ENCODE peak calls at places on chromosome 5, in ten cellular contexts. K is GM23248, R is brain microvascular endothelial cell, G is endothelial cell of umbilical vein, L is SK-N-SH, U is uterus, M is AG04450, C is cardiac muscle cell, J is left ventricle myocardium inferior, B is breast epithelium. P is an unnamed sample.

GRCh38 chr5:112348387-112348786 is 70.7 kb downstream of the EPB41L4A start:
- DNase-seq in K (no peak), R (no peak), G (no peak), L (no peak), U (no peak), M (no peak), C (no peak), J (no peak), B (no peak), P (no peak)

GRCh38 chr5:94072116-94072515 is 330.7 kb upstream of the POU5F2 start:
- DNase-seq in K (no peak), R (no peak), G (no peak), L (no peak), U (no peak), M (no peak), C (peak), J (no peak), B (no peak), P (no peak)

GRCh38 chr5:67290620-67291019 is 94.0 kb upstream of the CD180 start:
- DNase-seq in K (no peak), R (no peak), G (no peak), L (no peak), U (no peak), M (no peak), C (no peak), J (no peak), B (no peak), P (no peak)

GRCh38 chr5:74386571-74387334 is 253.8 kb downstream of the ENC1 start:
- DNase-seq in K (peak), R (peak), G (no peak), L (no peak), U (no peak), M (peak), C (no peak), J (no peak), B (no peak), P (no peak)

GRCh38 chr5:74631088-74631960 is 9.2 kb downstream of the ENC1 start:
- DNase-seq in K (peak), R (peak), G (peak), L (no peak), U (no peak), M (peak), C (peak), J (no peak), B (no peak), P (peak)

GRCh38 chr5:150544606-150545219 is 36.8 kb downstream of the NDST1 start:
- DNase-seq in K (peak), R (peak), G (peak), L (peak), U (peak), M (no peak), C (peak), J (peak), B (no peak), P (peak)

GRCh38 chr5:166772770-166773169 is 1518.7 kb upstream of the WWC1 start:
- DNase-seq in K (peak), R (no peak), G (no peak), L (no peak), U (no peak), M (no peak), C (peak), J (no peak), B (no peak), P (no peak)

GRCh38 chr5:168600409-168600808 is 21.2 kb upstream of the PANK3 start:
- DNase-seq in K (no peak), R (no peak), G (no peak), L (peak), U (no peak), M (no peak), C (no peak), J (no peak), B (no peak), P (no peak)

GRCh38 chr5:43685271-43685950 is 82.4 kb downstream of the NNT start:
- DNase-seq in K (peak), R (no peak), G (no peak), L (no peak), U (no peak), M (no peak), C (no peak), J (no peak), B (no peak), P (no peak)

GRCh38 chr5:149771216-149771973 is 41.3 kb downstream of the PPARGC1B start:
- DNase-seq in K (no peak), R (no peak), G (no peak), L (no peak), U (no peak), M (no peak), C (no peak), J (peak), B (no peak), P (no peak)

GRCh38 chr5:170301149-170301548 is 3.6 kb upstream of the LCP2 start:
- DNase-seq in K (no peak), R (no peak), G (no peak), L (no peak), U (no peak), M (no peak), C (no peak), J (no peak), B (no peak), P (no peak)

GRCh38 chr5:776862-777711 is 7.4 kb downstream of the ZDHHC11B start:
- DNase-seq in K (peak), R (no peak), G (no peak), L (peak), U (no peak), M (no peak), C (no peak), J (no peak), B (no peak), P (no peak)

GRCh38 chr5:150186796-150187356 is 3.0 kb upstream of the SLC6A7 start:
- DNase-seq in K (no peak), R (no peak), G (no peak), L (peak), U (no peak), M (no peak), C (no peak), J (no peak), B (no peak), P (no peak)

GRCh38 chr5:151463137-151464029 is 16.0 kb downstream of the SLC36A1 start:
- DNase-seq in K (no peak), R (no peak), G (no peak), L (no peak), U (no peak), M (no peak), C (no peak), J (no peak), B (no peak), P (no peak)

GRCh38 chr5:56985941-56986630 is 34.2 kb upstream of the MIER3 start:
- DNase-seq in K (peak), R (no peak), G (no peak), L (no peak), U (no peak), M (no peak), C (no peak), J (no peak), B (no peak), P (no peak)

GRCh38 chr5:76787237-76787636 is 31.6 kb upstream of the F2RL1 start:
- DNase-seq in K (peak), R (peak), G (peak), L (no peak), U (peak), M (peak), C (peak), J (peak), B (peak), P (no peak)

GRCh38 chr5:67221487-67222242 is 25.1 kb upstream of the CD180 start:
- DNase-seq in K (no peak), R (no peak), G (no peak), L (no peak), U (no peak), M (no peak), C (no peak), J (no peak), B (no peak), P (no peak)

GRCh38 chr5:120254385-120254784 is 209.7 kb upstream of the PRR16 start:
- DNase-seq in K (no peak), R (no peak), G (no peak), L (no peak), U (no peak), M (no peak), C (no peak), J (no peak), B (no peak), P (no peak)

GRCh38 chr5:135155616-135156214 is 121.7 kb upstream of the PITX1 start:
- DNase-seq in K (no peak), R (no peak), G (no peak), L (no peak), U (no peak), M (no peak), C (no peak), J (no peak), B (no peak), P (no peak)

GRCh38 chr5:151477106-151477505 is 29.7 kb downstream of the SLC36A1 start:
- DNase-seq in K (peak), R (peak), G (peak), L (no peak), U (no peak), M (no peak), C (peak), J (no peak), B (no peak), P (no peak)

GRCh38 chr5:93583799-93584530 is 943 bp downstream of the NR2F1 start:
- DNase-seq in K (peak), R (no peak), G (peak), L (peak), U (peak), M (no peak), C (peak), J (no peak), B (no peak), P (no peak)

GRCh38 chr5:58236498-58236897 is 223.4 kb downstream of the PLK2 start:
- DNase-seq in K (no peak), R (no peak), G (no peak), L (no peak), U (no peak), M (no peak), C (no peak), J (no peak), B (no peak), P (no peak)

GRCh38 chr5:133825631-133826289 is 142.7 kb downstream of the C5orf15 start:
- DNase-seq in K (no peak), R (no peak), G (no peak), L (peak), U (no peak), M (no peak), C (no peak), J (no peak), B (no peak), P (no peak)

GRCh38 chr5:146188358-146188757 is 5.9 kb upstream of the LARS1 start:
- DNase-seq in K (peak), R (peak), G (no peak), L (no peak), U (no peak), M (peak), C (no peak), J (no peak), B (no peak), P (no peak)

GRCh38 chr5:56481147-56481997 is 248.2 kb upstream of the ANKRD55 start:
- DNase-seq in K (peak), R (peak), G (peak), L (peak), U (peak), M (no peak), C (peak), J (peak), B (no peak), P (peak)

GRCh38 chr5:64180661-64181343 is 15.2 kb downstream of the RNF180 start:
- DNase-seq in K (peak), R (no peak), G (peak), L (no peak), U (no peak), M (no peak), C (peak), J (no peak), B (no peak), P (no peak)

GRCh38 chr5:2860101-2860500 is 108.6 kb upstream of the IRX2 start:
- DNase-seq in K (no peak), R (no peak), G (no peak), L (no peak), U (no peak), M (no peak), C (no peak), J (no peak), B (no peak), P (no peak)

GRCh38 chr5:167973126-167973525 is 318.3 kb upstream of the WWC1 start:
- DNase-seq in K (no peak), R (no peak), G (no peak), L (no peak), U (no peak), M (no peak), C (no peak), J (no peak), B (no peak), P (no peak)

GRCh38 chr5:100424787-100425186 is 110.4 kb upstream of the FAM174A start:
- DNase-seq in K (no peak), R (peak), G (no peak), L (no peak), U (no peak), M (no peak), C (no peak), J (no peak), B (no peak), P (no peak)

GRCh38 chr5:133963493-133964128 is 4.8 kb downstream of the C5orf15 start:
- DNase-seq in K (no peak), R (no peak), G (no peak), L (no peak), U (no peak), M (no peak), C (no peak), J (no peak), B (no peak), P (no peak)

GRCh38 chr5:2996248-2996647 is 244.8 kb upstream of the IRX2 start:
- DNase-seq in K (peak), R (no peak), G (no peak), L (no peak), U (no peak), M (no peak), C (no peak), J (no peak), B (no peak), P (no peak)

GRCh38 chr5:65482280-65482726 is 583 bp upstream of the ADAMTS6 start:
- DNase-seq in K (peak), R (peak), G (peak), L (peak), U (no peak), M (no peak), C (peak), J (no peak), B (no peak), P (no peak)

GRCh38 chr5:65485405-65485804 is 3.7 kb upstream of the ADAMTS6 start:
- DNase-seq in K (no peak), R (no peak), G (no peak), L (no peak), U (no peak), M (no peak), C (no peak), J (no peak), B (no peak), P (no peak)

GRCh38 chr5:65481635-65482271 is at the start of gene ADAMTS6:
- DNase-seq in K (peak), R (peak), G (peak), L (peak), U (peak), M (peak), C (peak), J (peak), B (peak), P (peak)

GRCh38 chr5:65482727-65483473 is 1.2 kb upstream of the ADAMTS6 start:
- DNase-seq in K (peak), R (peak), G (peak), L (peak), U (no peak), M (no peak), C (peak), J (no peak), B (no peak), P (no peak)

GRCh38 chr5:65483474-65484346 is 2.0 kb upstream of the ADAMTS6 start:
- DNase-seq in K (peak), R (peak), G (peak), L (peak), U (no peak), M (no peak), C (peak), J (no peak), B (no peak), P (no peak)
- H3K27ac ChIP-seq in K (peak), R (peak), G (peak), L (peak), U (peak), M (peak), C (peak), J (peak), B (peak), P (peak)

GRCh38 chr5:33315170-33315569 is 125.6 kb upstream of the TARS1 start:
- DNase-seq in K (peak), R (no peak), G (no peak), L (no peak), U (no peak), M (no peak), C (peak), J (no peak), B (no peak), P (no peak)
- H3K27ac ChIP-seq in K (peak), R (no peak), G (no peak), L (no peak), U (no peak), M (no peak), C (no peak), J (no peak), B (no peak), P (no peak)

GRCh38 chr5:72543365-72543764 is 36.2 kb upstream of the ZNF366 start:
- DNase-seq in K (peak), R (peak), G (no peak), L (no peak), U (no peak), M (no peak), C (peak), J (no peak), B (no peak), P (no peak)

GRCh38 chr5:72542695-72543094 is 35.5 kb upstream of the ZNF366 start:
- DNase-seq in K (no peak), R (no peak), G (no peak), L (no peak), U (no peak), M (no peak), C (no peak), J (no peak), B (no peak), P (no peak)

GRCh38 chr5:72540759-72541438 is 33.7 kb upstream of the ZNF366 start:
- DNase-seq in K (no peak), R (no peak), G (no peak), L (no peak), U (no peak), M (no peak), C (no peak), J (no peak), B (no peak), P (no peak)

GRCh38 chr5:72541501-72542235 is 34.5 kb upstream of the ZNF366 start:
- DNase-seq in K (no peak), R (no peak), G (no peak), L (peak), U (no peak), M (no peak), C (no peak), J (no peak), B (no peak), P (no peak)

DNA sequence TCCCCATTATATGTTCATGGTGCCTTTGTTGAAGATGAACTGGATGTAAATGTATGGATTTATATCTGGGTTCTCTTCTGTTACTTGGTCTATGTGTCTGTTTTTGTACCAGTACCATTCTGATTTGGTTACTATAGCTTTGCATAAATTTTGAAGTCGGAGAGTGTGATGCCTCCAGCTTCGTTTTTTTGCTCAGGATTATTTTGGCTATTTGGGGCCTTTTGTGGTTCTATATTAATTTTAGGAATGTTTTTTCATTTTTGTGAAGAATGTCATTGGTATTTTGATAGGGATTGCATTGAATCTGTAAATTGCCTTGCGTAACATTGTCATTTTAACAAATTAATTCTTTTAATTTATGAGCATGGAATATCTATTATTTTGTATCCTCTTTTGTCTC is 36.6 kb upstream of the ZNF366 start:
- DNase-seq in K (no peak), R (no peak), G (no peak), L (no peak), U (no peak), M (no peak), C (peak), J (no peak), B (no peak), P (no peak)
- H3K27ac ChIP-seq in K (peak), R (peak), G (no peak), L (no peak), U (no peak), M (no peak), C (no peak), J (no peak), B (no peak), P (no peak)

GRCh38 chr5:122844916-122845252 is 529 bp upstream of the SNX24 start:
- DNase-seq in K (no peak), R (no peak), G (peak), L (no peak), U (no peak), M (no peak), C (no peak), J (no peak), B (no peak), P (no peak)

GRCh38 chr5:122846051-122846567 is 696 bp downstream of the SNX24 start:
- DNase-seq in K (peak), R (no peak), G (no peak), L (peak), U (no peak), M (peak), C (peak), J (no peak), B (no peak), P (no peak)

GRCh38 chr5:122844136-122844915 is 1.1 kb upstream of the SNX24 start:
- DNase-seq in K (peak), R (no peak), G (peak), L (no peak), U (no peak), M (no peak), C (peak), J (no peak), B (no peak), P (no peak)

GRCh38 chr5:122847687-122848081 is 2.3 kb downstream of the SNX24 start:
- DNase-seq in K (no peak), R (no peak), G (no peak), L (no peak), U (no peak), M (no peak), C (no peak), J (no peak), B (no peak), P (no peak)

DNA sequence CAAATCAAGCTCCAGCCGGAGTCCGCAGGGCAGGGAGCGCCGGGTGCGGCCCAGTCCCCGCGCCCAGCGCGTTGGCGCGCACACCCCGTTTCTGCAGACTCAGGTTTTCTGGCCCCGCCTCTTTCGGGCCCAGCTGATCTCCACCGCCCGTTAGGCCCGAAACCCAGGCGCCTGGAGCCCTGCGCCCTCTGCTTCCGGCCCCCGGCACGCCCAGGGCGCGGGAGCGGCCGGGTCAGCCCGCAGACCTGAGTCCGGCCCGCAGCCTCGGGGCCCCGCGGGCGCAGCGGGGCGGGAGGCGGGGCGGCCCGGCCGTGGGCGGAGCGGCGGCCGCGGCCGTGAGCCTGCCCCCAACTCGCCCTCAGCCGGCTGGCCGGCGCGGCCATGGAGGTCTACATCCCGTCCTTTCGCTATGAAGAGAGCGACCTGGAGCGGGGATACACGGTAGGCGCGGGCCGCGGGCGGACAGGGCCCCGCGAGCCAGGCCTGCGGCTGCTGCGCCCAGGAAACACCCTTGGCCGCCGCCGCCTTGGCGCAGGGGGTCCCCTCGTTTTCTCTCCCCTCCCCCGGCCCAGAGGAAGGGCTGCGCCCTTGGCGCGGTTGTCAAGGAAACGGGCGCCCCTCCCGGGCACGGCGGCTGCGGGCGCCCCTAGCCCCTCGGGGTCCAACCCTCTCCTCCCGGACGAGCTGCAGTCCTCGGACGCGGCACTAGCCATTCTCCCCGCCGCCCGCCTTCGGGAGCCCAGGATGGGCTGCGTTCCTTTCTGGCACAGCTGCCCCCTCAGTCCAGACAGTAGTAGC is at the start of gene SNX24:
- DNase-seq in K (peak), R (peak), G (peak), L (peak), U (peak), M (peak), C (peak), J (peak), B (peak), P (peak)
- H3K27ac ChIP-seq in K (peak), R (peak), G (peak), L (peak), U (peak), M (peak), C (peak), J (peak), B (peak), P (peak)

GRCh38 chr5:52950686-52951085 is 38.5 kb upstream of the ITGA2 start:
- DNase-seq in K (no peak), R (no peak), G (no peak), L (no peak), U (no peak), M (no peak), C (no peak), J (no peak), B (no peak), P (no peak)
- H3K27ac ChIP-seq in K (no peak), R (no peak), G (no peak), L (no peak), U (no peak), M (no peak), C (peak), J (no peak), B (peak), P (no peak)

DNA sequence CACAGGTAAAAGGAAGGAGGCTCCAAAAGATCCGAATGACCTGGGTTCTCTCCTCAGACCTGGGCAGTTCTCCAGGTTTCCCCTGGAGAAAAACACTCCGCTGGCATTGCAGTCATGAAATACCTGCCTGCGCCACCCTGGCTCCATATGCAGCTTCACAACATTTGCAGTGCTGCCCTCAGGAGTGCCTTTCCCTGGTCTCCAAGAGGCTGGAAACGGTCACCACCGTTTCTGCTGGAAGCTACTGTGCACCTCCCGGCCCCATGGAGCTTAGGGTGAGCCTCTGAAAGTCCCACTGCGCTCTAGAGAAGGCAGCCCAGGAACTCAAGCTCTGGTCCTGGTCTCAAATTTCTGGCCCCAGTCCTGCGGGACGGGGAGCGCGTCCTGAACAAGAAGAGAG is 666 bp downstream of the UGT3A1 start:
- DNase-seq in K (no peak), R (no peak), G (no peak), L (no peak), U (no peak), M (no peak), C (no peak), J (no peak), B (no peak), P (no peak)
- H3K27ac ChIP-seq in K (no peak), R (no peak), G (no peak), L (no peak), U (no peak), M (no peak), C (no peak), J (no peak), B (no peak), P (no peak)